ENCODE peak calls at places on chromosome 20, in eight cellular contexts. D is stimulated activated CD8-positive, alpha-beta memory T cell treated with anti-CD3 and anti-CD28 coated beads, Interleukin-15, amount 100 ng/mL, for 24 hours; G is activated CD8-positive, alpha-beta memory T cell treated with anti-CD3 and anti-CD28 coated beads for 24 hours; L is psoas muscle; O is left ventricle myocardium inferior; K is naive thymus-derived CD4-positive, alpha-beta T cell; F is fibroblast of the aortic adventitia; M is HEK293T. V is an unnamed sample.

GRCh38 chr20:44701116-44701865 is 13.9 kb upstream of the CCN5 start:
- DNase-seq in D (no peak), G (no peak), L (no peak), O (no peak), K (no peak), F (no peak), M (peak; percentile 39), V (no peak)

GRCh38 chr20:43894531-43894930 is 20.1 kb upstream of the TOX2 start:
- DNase-seq in D (no peak), G (no peak), L (no peak), O (no peak), K (no peak), F (no peak), M (no peak), V (no peak)

GRCh38 chr20:52829111-52829510 is 143.0 kb upstream of the TSHZ2 start:
- DNase-seq in D (no peak), G (no peak), L (no peak), O (no peak), K (no peak), F (no peak), M (no peak), V (no peak)

GRCh38 chr20:25177890-25178321 is 17.6 kb upstream of the ENTPD6 start:
- DNase-seq in D (no peak), G (no peak), L (no peak), O (no peak), K (no peak), F (peak; percentile 42), M (no peak), V (no peak)

GRCh38 chr20:61125076-61125475 is 127.0 kb upstream of the CDH4 start:
- DNase-seq in D (no peak), G (no peak), L (no peak), O (no peak), K (no peak), F (no peak), M (no peak), V (no peak)

GRCh38 chr20:12411246-12411940 is 493.7 kb downstream of the BTBD3 start:
- DNase-seq in D (no peak), G (no peak), L (no peak), O (no peak), K (no peak), F (no peak), M (no peak), V (no peak)

GRCh38 chr20:23609486-23610109 is 3.9 kb upstream of the CST9 start:
- DNase-seq in D (no peak), G (no peak), L (no peak), O (no peak), K (no peak), F (no peak), M (no peak), V (no peak)

GRCh38 chr20:50491926-50492634 is 18.1 kb upstream of the PTPN1 start:
- DNase-seq in D (no peak), G (no peak), L (no peak), O (no peak), K (no peak), F (peak; percentile 81), M (no peak), V (no peak)

GRCh38 chr20:41599699-41600104 is 18.5 kb downstream of the CHD6 start:
- DNase-seq in D (no peak), G (no peak), L (no peak), O (no peak), K (no peak), F (no peak), M (no peak), V (no peak)

GRCh38 chr20:48773837-48774418 is 53.9 kb downstream of the PREX1 start:
- DNase-seq in D (no peak), G (no peak), L (no peak), O (no peak), K (no peak), F (no peak), M (no peak), V (no peak)

GRCh38 chr20:32727663-32728062 is 15.6 kb downstream of the COMMD7 start:
- DNase-seq in D (no peak), G (no peak), L (no peak), O (no peak), K (no peak), F (peak; percentile 91), M (no peak), V (no peak)

GRCh38 chr20:62370807-62371587 is 3.9 kb upstream of the LAMA5 start:
- DNase-seq in D (no peak), G (no peak), L (no peak), O (no peak), K (no peak), F (no peak), M (no peak), V (no peak)

GRCh38 chr20:43776691-43777090 is 49.9 kb upstream of the GTSF1L start:
- DNase-seq in D (no peak), G (no peak), L (no peak), O (no peak), K (no peak), F (no peak), M (no peak), V (no peak)

GRCh38 chr20:46520976-46521579 is 7.7 kb upstream of the ZNF334 start:
- DNase-seq in D (no peak), G (peak; percentile 75), L (no peak), O (no peak), K (no peak), F (peak; percentile 58), M (peak; percentile 66), V (no peak)

GRCh38 chr20:54027704-54028103 is 42.7 kb downstream of the BCAS1 start:
- DNase-seq in D (no peak), G (no peak), L (no peak), O (no peak), K (no peak), F (no peak), M (no peak), V (no peak)

GRCh38 chr20:19631410-19631809 is 126.6 kb upstream of the RIN2 start:
- DNase-seq in D (no peak), G (no peak), L (no peak), O (no peak), K (no peak), F (no peak), M (no peak), V (no peak)

GRCh38 chr20:41330343-41330720 is 10.3 kb upstream of the LPIN3 start:
- DNase-seq in D (no peak), G (no peak), L (no peak), O (no peak), K (no peak), F (no peak), M (no peak), V (no peak)

GRCh38 chr20:60984666-60985065 is 267.4 kb upstream of the CDH4 start:
- DNase-seq in D (no peak), G (no peak), L (no peak), O (no peak), K (no peak), F (no peak), M (no peak), V (no peak)

GRCh38 chr20:57581202-57582028 is 20.5 kb downstream of the PCK1 start:
- DNase-seq in D (no peak), G (no peak), L (no peak), O (no peak), K (no peak), F (no peak), M (no peak), V (no peak)

GRCh38 chr20:19823216-19823615 is 65.2 kb downstream of the RIN2 start:
- DNase-seq in D (no peak), G (no peak), L (no peak), O (no peak), K (no peak), F (no peak), M (no peak), V (no peak)

GRCh38 chr20:45911486-45912343 is at the start of gene PLTP:
- DNase-seq in D (no peak), G (peak; percentile 69), L (peak; percentile 82), O (peak; percentile 82), K (peak; percentile 40), F (peak; percentile 59), M (no peak), V (peak; percentile 22)

GRCh38 chr20:34768105-34768504 is 57.3 kb downstream of the NCOA6 start:
- DNase-seq in D (no peak), G (no peak), L (no peak), O (no peak), K (no peak), F (peak; percentile 10), M (no peak), V (no peak)

GRCh38 chr20:62101078-62101477 is 21.2 kb upstream of the LSM14B start:
- DNase-seq in D (no peak), G (no peak), L (no peak), O (no peak), K (no peak), F (no peak), M (no peak), V (no peak)

GRCh38 chr20:58824843-58825242 is 25.9 kb downstream of the GNAS-AS1 start:
- DNase-seq in D (no peak), G (no peak), L (peak; percentile 75), O (no peak), K (no peak), F (no peak), M (no peak), V (peak; percentile 14)